ENCODE peak calls at places on chromosomes 1 and 21, in ten cellular contexts. C is HepG2, B is transverse colon, Z is ovary, P is K562, R is A549, H is esophagus muscularis mucosa, T is H1, S is stomach, I is sigmoid colon. M is an unnamed sample.

GRCh38 chr1:199736646-199737045 is 290.9 kb upstream of the NR5A2 start:
- DNase-seq in C (no peak), B (no peak), Z (no peak), P (no peak), R (no peak), H (no peak), T (no peak), S (no peak), I (no peak), M (no peak)

GRCh38 chr21:41613421-41613998 is 105.6 kb upstream of the TMPRSS2 start:
- DNase-seq in C (no peak), B (no peak), Z (no peak), P (no peak), R (no peak), H (no peak), T (no peak), S (no peak), I (no peak), M (no peak)

GRCh38 chr1:162215902-162216301 is 146.4 kb downstream of the NOS1AP start:
- DNase-seq in C (no peak), B (peak; percentile 35), Z (no peak), P (no peak), R (no peak), H (no peak), T (no peak), S (no peak), I (no peak), M (no peak)

GRCh38 chr1:9534953-9535352 is 4.3 kb upstream of the SLC25A33 start:
- DNase-seq in C (no peak), B (peak; percentile 26), Z (no peak), P (no peak), R (no peak), H (no peak), T (no peak), S (no peak), I (no peak), M (no peak)

GRCh38 chr1:109354940-109355339 is 42.8 kb downstream of the SORT1 start:
- DNase-seq in C (no peak), B (no peak), Z (no peak), P (no peak), R (no peak), H (no peak), T (no peak), S (no peak), I (no peak), M (no peak)

GRCh38 chr1:168005544-168005943 is 68.7 kb upstream of the MPC2 start:
- DNase-seq in C (no peak), B (no peak), Z (no peak), P (no peak), R (no peak), H (no peak), T (no peak), S (no peak), I (no peak), M (no peak)

GRCh38 chr1:236400061-236400638 is 6.1 kb downstream of the EDARADD start:
- DNase-seq in C (peak; percentile 76), B (no peak), Z (no peak), P (no peak), R (no peak), H (no peak), T (no peak), S (no peak), I (no peak), M (no peak)

GRCh38 chr1:99672022-99672421 is 26.1 kb downstream of the PALMD start:
- DNase-seq in C (no peak), B (no peak), Z (no peak), P (no peak), R (no peak), H (no peak), T (no peak), S (no peak), I (no peak), M (no peak)

DNA sequence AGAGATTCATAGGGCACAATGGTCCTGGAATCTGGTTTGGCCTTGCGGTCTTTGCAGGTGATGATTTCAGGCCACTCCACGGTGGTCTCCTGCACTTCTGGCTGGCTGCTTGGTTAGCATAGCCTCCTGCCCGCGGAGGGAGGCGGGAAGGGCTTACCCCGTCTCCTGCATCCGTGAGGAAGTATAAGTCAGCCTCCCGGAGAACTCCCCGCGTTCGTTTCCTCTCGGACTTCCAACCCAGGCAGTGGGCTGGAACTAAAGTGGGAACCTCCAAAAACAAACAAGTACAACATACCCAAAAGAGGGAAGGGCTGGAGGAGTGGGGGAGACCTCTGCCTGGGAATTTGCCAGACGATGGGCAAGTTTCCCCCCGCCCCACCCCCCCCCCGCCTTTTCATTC is 942 bp upstream of the CCN1 start:
- DNase-seq in C (no peak), B (no peak), Z (peak; percentile 30), P (no peak), R (peak; percentile 23), H (peak; percentile 86), T (no peak), S (no peak), I (peak; percentile 77), M (no peak)
- H3K4me3 ChIP-seq in C (peak overlapping the region; percentile 79), B (no peak overlapping the region), Z (peak overlapping the region; percentile 87), P (peak overlapping the region; percentile 68), R (peak overlapping the region; percentile 83), H (peak overlapping the region; percentile 91), T (peak overlapping the region; percentile 51), S (peak overlapping the region; percentile 88), I (peak overlapping the region; percentile 87), M (peak overlapping the region; percentile 84)

GRCh38 chr1:206909167-206909882 is 12.1 kb downstream of the IL24 start:
- DNase-seq in C (no peak), B (peak; percentile 76), Z (no peak), P (peak; percentile 49), R (peak; percentile 73), H (no peak), T (no peak), S (peak; percentile 96), I (peak; percentile 78), M (peak; percentile 80)

GRCh38 chr1:206908038-206908437 is 10.8 kb downstream of the IL24 start:
- DNase-seq in C (no peak), B (no peak), Z (no peak), P (no peak), R (no peak), H (no peak), T (no peak), S (no peak), I (no peak), M (no peak)

GRCh38 chr1:206905295-206906164 is 8.3 kb downstream of the IL24 start:
- DNase-seq in C (no peak), B (no peak), Z (no peak), P (no peak), R (peak; percentile 71), H (no peak), T (no peak), S (no peak), I (no peak), M (no peak)

GRCh38 chr1:206909883-206910318 is 11.8 kb downstream of the FCMR start:
- DNase-seq in C (no peak), B (no peak), Z (no peak), P (no peak), R (no peak), H (no peak), T (no peak), S (no peak), I (no peak), M (no peak)

DNA sequence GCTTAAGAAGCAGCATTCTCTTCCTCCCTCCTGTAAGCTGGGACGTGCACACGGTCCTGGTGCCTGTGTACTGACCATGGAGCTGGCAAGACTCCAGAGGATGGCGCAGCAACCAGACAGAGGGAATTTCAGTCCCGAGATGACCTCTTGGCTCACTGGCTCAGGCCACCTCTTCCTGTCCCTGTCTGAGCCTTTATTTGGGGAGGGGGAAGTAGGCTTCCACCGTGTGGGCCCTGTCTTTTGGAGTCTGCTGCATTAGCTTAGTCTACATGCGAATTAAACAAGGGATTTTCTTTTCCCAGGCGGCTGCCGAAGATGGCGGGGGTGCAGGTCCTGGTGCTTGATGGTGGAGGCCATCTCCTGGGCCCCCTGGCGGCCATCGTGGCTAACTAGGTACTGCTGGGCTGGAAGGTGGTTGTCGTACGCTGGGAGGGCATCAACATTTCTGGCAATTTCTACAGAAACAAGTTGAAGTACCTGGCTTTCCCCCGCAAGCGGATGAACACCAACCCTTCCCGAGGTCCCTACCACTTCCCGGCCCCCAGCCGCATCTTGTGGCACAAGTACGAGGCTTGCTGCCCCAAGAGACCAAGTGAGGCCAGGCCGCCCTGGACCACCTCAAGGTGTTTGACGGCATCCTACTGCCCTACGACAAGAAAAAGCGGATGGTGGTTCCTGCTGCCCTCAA is 10.2 kb downstream of the IL24 start:
- DNase-seq in C (peak; percentile 9), B (no peak), Z (no peak), P (peak; percentile 84), R (peak; percentile 34), H (no peak), T (no peak), S (no peak), I (no peak), M (no peak)
- TF ChIP-seq CTCF in C (peak; percentile 57), B (no peak), Z (no peak), P (peak; percentile 87), R (peak; percentile 45), H (no peak), T (peak; percentile 76), S (no peak), I (no peak), M (no peak)

GRCh38 chr1:35851175-35851869 is 31.7 kb upstream of the AGO1 start:
- DNase-seq in C (no peak), B (no peak), Z (no peak), P (no peak), R (no peak), H (no peak), T (no peak), S (no peak), I (no peak), M (no peak)

GRCh38 chr1:35852241-35852640 is 30.8 kb upstream of the AGO1 start:
- DNase-seq in C (no peak), B (no peak), Z (no peak), P (no peak), R (no peak), H (no peak), T (no peak), S (no peak), I (no peak), M (no peak)

GRCh38 chr1:35857830-35858229 is 25.2 kb upstream of the AGO1 start:
- DNase-seq in C (no peak), B (no peak), Z (no peak), P (no peak), R (no peak), H (no peak), T (no peak), S (no peak), I (no peak), M (no peak)

GRCh38 chr1:35856964-35857363 is 26.0 kb upstream of the AGO1 start:
- DNase-seq in C (no peak), B (no peak), Z (no peak), P (no peak), R (no peak), H (no peak), T (no peak), S (no peak), I (no peak), M (no peak)

GRCh38 chr1:35855016-35855700 is 27.9 kb upstream of the AGO1 start:
- DNase-seq in C (no peak), B (no peak), Z (no peak), P (no peak), R (no peak), H (no peak), T (no peak), S (no peak), I (no peak), M (no peak)
- TF ChIP-seq EP300 in C (no peak), B (no peak), Z (no peak), P (no peak), R (no peak), H (no peak), T (no peak), S (no peak), I (no peak), M (no peak)

DNA sequence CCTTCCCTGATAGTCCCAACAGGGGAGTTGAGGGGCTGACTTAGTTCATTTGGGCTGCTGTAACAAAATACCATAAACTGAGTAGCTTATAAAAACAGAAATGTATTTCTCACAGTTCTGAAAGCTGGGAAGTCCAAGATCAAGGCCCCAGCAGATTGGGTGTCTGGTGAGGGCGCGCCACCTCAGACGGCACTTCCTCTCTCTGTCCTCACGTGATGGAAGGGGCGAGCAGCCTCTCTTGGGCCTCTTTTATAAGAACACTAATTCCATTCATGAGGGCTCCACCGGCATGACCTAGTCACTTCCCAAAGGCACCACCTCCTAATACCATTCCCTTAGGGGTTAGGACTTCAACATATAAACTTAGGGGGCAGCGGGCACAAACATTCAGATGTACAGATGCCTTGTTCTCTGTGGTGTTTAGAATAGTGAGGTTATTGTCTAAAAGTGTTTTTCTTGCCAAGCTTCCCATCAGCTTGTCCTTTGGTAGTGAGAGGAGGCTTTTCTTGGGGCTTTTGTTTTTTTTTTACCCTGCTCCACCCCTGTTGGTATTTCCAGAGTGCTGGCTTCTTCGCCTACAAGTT is 20.3 kb downstream of the NIPAL3 start:
- DNase-seq in C (no peak), B (no peak), Z (no peak), P (no peak), R (no peak), H (no peak), T (no peak), S (no peak), I (no peak), M (no peak)
- H3K4me3 ChIP-seq in C (no peak overlapping the region), B (no peak overlapping the region), Z (no peak overlapping the region), P (no peak overlapping the region), R (no peak overlapping the region), H (no peak overlapping the region), T (no peak overlapping the region), S (no peak overlapping the region), I (no peak overlapping the region), M (no peak overlapping the region)

M was measured in suprapubic skin.